ENCODE peak calls at places on chromosomes 11 and 22, in eight cellular contexts. L is ovary, K is hypothalamus, H is posterior cingulate gyrus, E is H7, D is NB4, Z is fibroblast of mammary gland, C is RWPE1. P is an unnamed sample.

GRCh38 chr22:27224485-27225364 is 567.3 kb downstream of the MIAT start:
- DNase-seq in C (no peak), K (no peak), Z (no peak), L (peak), H (no peak), D (no peak), E (no peak), P (no peak)

GRCh38 chr11:94749367-94749766 is 18.8 kb upstream of the AMOTL1 start:
- DNase-seq in D (no peak), Z (no peak), L (no peak), K (no peak), C (peak), H (no peak), E (no peak), P (no peak)

GRCh38 chr22:42608481-42609361 is 6.0 kb downstream of the POLDIP3 start:
- DNase-seq in L (no peak), D (no peak), H (peak), C (no peak), Z (peak), K (peak), E (no peak), P (peak)

GRCh38 chr11:64007629-64008282 is 21.5 kb downstream of the OTUB1 start:
- DNase-seq in K (peak), E (peak), D (no peak), H (peak), L (peak), C (no peak), Z (peak), P (no peak)

GRCh38 chr11:66335531-66336233 is 552 bp downstream of the RIN1 start:
- DNase-seq in L (peak), K (no peak), D (peak), Z (peak), H (no peak), C (peak), E (peak), P (no peak)

GRCh38 chr22:32144875-32145274 is 14.2 kb downstream of the C22orf42 start:
- DNase-seq in C (no peak), H (no peak), E (no peak), L (no peak), D (peak), Z (no peak), K (no peak), P (no peak)

GRCh38 chr11:109205312-109205711 is 216.7 kb upstream of the C11orf87 start:
- DNase-seq in K (no peak), D (no peak), E (no peak), Z (no peak), L (no peak), C (no peak), H (no peak), P (no peak)

GRCh38 chr11:114354076-114354475 is 46.2 kb downstream of the C11orf71 start:
- DNase-seq in K (no peak), E (no peak), D (no peak), Z (peak), H (no peak), C (peak), L (no peak), P (no peak)

GRCh38 chr11:116773203-116774112 is 671 bp upstream of the BUD13 start:
- DNase-seq in Z (no peak), E (no peak), D (peak), H (no peak), C (peak), L (no peak), K (no peak), P (no peak)

GRCh38 chr11:86632499-86633269 is 39.7 kb downstream of the ME3 start:
- DNase-seq in C (peak), L (no peak), H (no peak), Z (peak), K (no peak), D (peak), E (peak), P (no peak)

GRCh38 chr11:12287009-12287373 is 90.4 kb upstream of the PARVA start:
- DNase-seq in K (no peak), D (no peak), L (peak), C (peak), H (no peak), Z (peak), E (no peak), P (no peak)

GRCh38 chr11:89182773-89183172 is 5.1 kb downstream of the TYR start:
- DNase-seq in C (no peak), L (no peak), E (no peak), K (no peak), Z (no peak), H (no peak), D (no peak), P (no peak)

GRCh38 chr22:35987487-35987886 is 41.1 kb downstream of the RBFOX2 start:
- DNase-seq in D (peak), C (no peak), H (no peak), E (no peak), K (no peak), L (no peak), Z (peak), P (no peak)

GRCh38 chr11:111148953-111149352 is 96.6 kb upstream of the POU2AF2 start:
- DNase-seq in K (no peak), Z (peak), D (no peak), E (no peak), H (no peak), C (no peak), L (no peak), P (no peak)

GRCh38 chr11:128711136-128711535 is 17.3 kb downstream of the FLI1 start:
- DNase-seq in L (no peak), H (no peak), E (no peak), C (peak), D (no peak), K (no peak), Z (peak), P (no peak)

GRCh38 chr22:35894937-35895708 is 133.5 kb downstream of the RBFOX2 start:
- DNase-seq in D (peak), E (no peak), L (no peak), K (peak), C (peak), H (no peak), Z (peak), P (peak)

GRCh38 chr22:36461665-36462474 is 19.6 kb downstream of the TXN2 start:
- DNase-seq in C (peak), L (no peak), H (no peak), Z (peak), D (no peak), E (peak), K (no peak), P (no peak)

GRCh38 chr11:19422257-19422656 is 181.5 kb upstream of the E2F8 start:
- DNase-seq in H (no peak), D (no peak), E (no peak), C (no peak), K (no peak), L (no peak), Z (no peak), P (no peak)

GRCh38 chr11:35484435-35484834 is 41.0 kb downstream of the PAMR1 start:
- DNase-seq in Z (peak), E (no peak), H (no peak), L (no peak), C (peak), D (no peak), K (no peak), P (no peak)

GRCh38 chr11:1326435-1327063 is 17.1 kb upstream of the TOLLIP start:
- DNase-seq in Z (peak), L (no peak), D (no peak), H (no peak), E (no peak), C (no peak), K (no peak), P (no peak)

GRCh38 chr22:19579880-19580279 is 55.7 kb upstream of the CLDN5 start:
- DNase-seq in D (peak), Z (no peak), E (peak), K (no peak), L (no peak), C (no peak), H (no peak), P (no peak)

GRCh38 chr11:71170619-71171018 is 81.8 kb downstream of the SHANK2 start:
- DNase-seq in D (no peak), E (peak), K (no peak), Z (no peak), L (no peak), H (no peak), C (no peak), P (no peak)

GRCh38 chr11:79007811-79008294 is 433.0 kb downstream of the TENM4 start:
- DNase-seq in Z (no peak), D (no peak), L (no peak), C (no peak), H (no peak), E (no peak), K (no peak), P (no peak)

GRCh38 chr11:8286886-8287285 is 23.2 kb upstream of the LMO1 start:
- DNase-seq in Z (no peak), H (no peak), C (no peak), K (no peak), E (no peak), L (no peak), D (no peak), P (no peak)

GRCh38 chr22:48080304-48081165 is 1318.1 kb downstream of the TBC1D22A start:
- DNase-seq in C (no peak), E (no peak), Z (no peak), L (no peak), K (no peak), D (no peak), H (no peak), P (no peak)

P was measured in hippocampal formation.